ENCODE peak calls at places on chromosomes 13 and 19, in nine cellular contexts. One of them, this sample, is unnamed.
A peak's percentile ranks its signal among the peaks of the same experiment; 100 is the strongest.

GRCh38 chr19:33055718-33056117 is 9.0 kb downstream of the RHPN2 start:
- DNase-seq in heart left ventricle: no peak
- DNase-seq in tibial artery: no peak
- DNase-seq in brain microvascular endothelial cell: peak; percentile 8
- DNase-seq in thyroid gland: no peak
- DNase-seq in WERI-Rb-1: no peak
- DNase-seq in heart right ventricle: no peak
- DNase-seq in prostate gland: no peak
- DNase-seq in left lung: no peak
- DNase-seq in this sample: no peak

GRCh38 chr13:109393045-109393444 is 393.3 kb downstream of the IRS2 start:
- DNase-seq in heart right ventricle: no peak
- DNase-seq in thyroid gland: no peak
- DNase-seq in brain microvascular endothelial cell: no peak
- DNase-seq in heart left ventricle: no peak
- DNase-seq in WERI-Rb-1: no peak
- DNase-seq in left lung: no peak
- DNase-seq in tibial artery: no peak
- DNase-seq in prostate gland: no peak
- DNase-seq in this sample: no peak

GRCh38 chr19:29086646-29087045 is 126.3 kb downstream of the UQCRFS1 start:
- DNase-seq in brain microvascular endothelial cell: no peak
- DNase-seq in thyroid gland: no peak
- DNase-seq in left lung: no peak
- DNase-seq in prostate gland: no peak
- DNase-seq in WERI-Rb-1: no peak
- DNase-seq in tibial artery: no peak
- DNase-seq in heart right ventricle: no peak
- DNase-seq in heart left ventricle: no peak
- DNase-seq in this sample: no peak

GRCh38 chr19:2210206-2210605 is 25.9 kb downstream of the PLEKHJ1 start:
- DNase-seq in heart right ventricle: no peak
- DNase-seq in tibial artery: no peak
- DNase-seq in heart left ventricle: no peak
- DNase-seq in thyroid gland: no peak
- DNase-seq in WERI-Rb-1: no peak
- DNase-seq in brain microvascular endothelial cell: no peak
- DNase-seq in prostate gland: no peak
- DNase-seq in left lung: no peak
- DNase-seq in this sample: no peak

GRCh38 chr19:34806976-34807860 is 34.2 kb upstream of the ZNF599 start:
- DNase-seq in heart left ventricle: no peak
- DNase-seq in heart right ventricle: no peak
- DNase-seq in tibial artery: no peak
- DNase-seq in WERI-Rb-1: no peak
- DNase-seq in left lung: no peak
- DNase-seq in prostate gland: no peak
- DNase-seq in brain microvascular endothelial cell: no peak
- DNase-seq in thyroid gland: no peak
- DNase-seq in this sample: no peak

GRCh38 chr19:35107541-35107939 is 8.1 kb upstream of the FXYD3 start:
- DNase-seq in left lung: no peak
- DNase-seq in thyroid gland: no peak
- DNase-seq in heart left ventricle: no peak
- DNase-seq in brain microvascular endothelial cell: peak; percentile 22
- DNase-seq in tibial artery: no peak
- DNase-seq in heart right ventricle: no peak
- DNase-seq in WERI-Rb-1: no peak
- DNase-seq in prostate gland: no peak
- DNase-seq in this sample: peak; percentile 79

GRCh38 chr19:489418-490196 is 6.7 kb upstream of the MADCAM1 start:
- DNase-seq in prostate gland: no peak
- DNase-seq in thyroid gland: no peak
- DNase-seq in WERI-Rb-1: no peak
- DNase-seq in left lung: no peak
- DNase-seq in heart right ventricle: no peak
- DNase-seq in tibial artery: no peak
- DNase-seq in heart left ventricle: no peak
- DNase-seq in brain microvascular endothelial cell: no peak
- DNase-seq in this sample: no peak

GRCh38 chr13:46600943-46601311 is 48.0 kb downstream of the LRCH1 start:
- DNase-seq in heart left ventricle: no peak
- DNase-seq in WERI-Rb-1: no peak
- DNase-seq in left lung: no peak
- DNase-seq in thyroid gland: no peak
- DNase-seq in tibial artery: no peak
- DNase-seq in brain microvascular endothelial cell: no peak
- DNase-seq in heart right ventricle: no peak
- DNase-seq in prostate gland: no peak
- DNase-seq in this sample: no peak

GRCh38 chr13:113897161-113897560 is 33.3 kb upstream of the GAS6 start:
- DNase-seq in thyroid gland: no peak
- DNase-seq in heart left ventricle: no peak
- DNase-seq in brain microvascular endothelial cell: peak; percentile 86
- DNase-seq in WERI-Rb-1: no peak
- DNase-seq in left lung: no peak
- DNase-seq in heart right ventricle: no peak
- DNase-seq in prostate gland: no peak
- DNase-seq in tibial artery: no peak
- DNase-seq in this sample: peak; percentile 88

GRCh38 chr19:19406878-19407639 is 1.6 kb downstream of the GATAD2A start:
- DNase-seq in tibial artery: no peak
- DNase-seq in heart left ventricle: no peak
- DNase-seq in WERI-Rb-1: peak; percentile 29
- DNase-seq in brain microvascular endothelial cell: peak; percentile 41
- DNase-seq in thyroid gland: no peak
- DNase-seq in prostate gland: peak; percentile 46
- DNase-seq in heart right ventricle: no peak
- DNase-seq in left lung: peak; percentile 55
- DNase-seq in this sample: no peak

GRCh38 chr13:44296856-44297255 is 76.8 kb upstream of the SERP2 start:
- DNase-seq in heart left ventricle: no peak
- DNase-seq in WERI-Rb-1: no peak
- DNase-seq in tibial artery: no peak
- DNase-seq in brain microvascular endothelial cell: no peak
- DNase-seq in heart right ventricle: no peak
- DNase-seq in prostate gland: no peak
- DNase-seq in left lung: no peak
- DNase-seq in thyroid gland: no peak
- DNase-seq in this sample: no peak

GRCh38 chr19:19115954-19116353 is 22.3 kb downstream of the TMEM161A start:
- DNase-seq in thyroid gland: no peak
- DNase-seq in left lung: no peak
- DNase-seq in prostate gland: no peak
- DNase-seq in heart left ventricle: no peak
- DNase-seq in heart right ventricle: peak; percentile 43
- DNase-seq in WERI-Rb-1: peak; percentile 86
- DNase-seq in tibial artery: no peak
- DNase-seq in brain microvascular endothelial cell: no peak
- DNase-seq in this sample: no peak

GRCh38 chr13:94233401-94233800 is 246.1 kb downstream of the DCT start:
- DNase-seq in tibial artery: peak; percentile 25
- DNase-seq in WERI-Rb-1: no peak
- DNase-seq in brain microvascular endothelial cell: peak; percentile 96
- DNase-seq in heart right ventricle: no peak
- DNase-seq in heart left ventricle: peak; percentile 11
- DNase-seq in thyroid gland: no peak
- DNase-seq in left lung: no peak
- DNase-seq in prostate gland: no peak
- DNase-seq in this sample: peak; percentile 64

GRCh38 chr19:41341669-41342490 is 11.8 kb downstream of the TGFB1 start:
- DNase-seq in left lung: no peak
- DNase-seq in heart left ventricle: no peak
- DNase-seq in thyroid gland: peak; percentile 29
- DNase-seq in WERI-Rb-1: no peak
- DNase-seq in brain microvascular endothelial cell: no peak
- DNase-seq in tibial artery: no peak
- DNase-seq in heart right ventricle: no peak
- DNase-seq in prostate gland: no peak
- DNase-seq in this sample: no peak
- TF ChIP-seq CTCF in left lung: no peak
- TF ChIP-seq CTCF in heart left ventricle: no peak
- TF ChIP-seq CTCF in thyroid gland: no peak
- TF ChIP-seq CTCF in WERI-Rb-1: peak; percentile 32
- TF ChIP-seq CTCF in brain microvascular endothelial cell: no peak
- TF ChIP-seq CTCF in tibial artery: no peak
- TF ChIP-seq CTCF in heart right ventricle: no peak
- TF ChIP-seq CTCF in prostate gland: no peak
- TF ChIP-seq CTCF in this sample: no peak

DNA sequence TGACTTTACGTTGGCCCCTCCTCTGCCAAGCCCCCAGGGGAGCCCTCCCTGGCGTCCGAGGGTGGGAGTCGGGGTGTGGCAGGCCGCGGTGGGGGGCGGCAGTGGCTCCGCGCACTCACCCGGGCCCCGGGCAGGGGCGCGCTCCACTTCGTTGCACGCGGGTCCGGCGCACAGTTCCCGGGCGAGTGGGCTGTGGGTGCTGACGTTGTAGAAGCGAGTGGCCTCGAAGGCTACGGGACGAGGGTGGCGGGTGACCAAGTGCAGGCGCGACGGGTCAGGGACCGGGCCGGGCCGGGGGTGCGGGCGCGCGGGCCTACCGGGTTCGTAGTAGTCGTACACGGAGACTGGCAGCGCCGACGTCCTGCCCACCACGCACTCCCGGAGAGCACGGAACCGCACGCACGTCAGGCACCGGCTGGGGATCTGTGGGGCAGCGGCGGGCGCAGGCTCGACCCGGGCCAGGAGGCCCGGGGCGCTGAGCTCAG is 8.8 kb downstream of the F2RL3 start:
- DNase-seq in WERI-Rb-1: no peak
- DNase-seq in left lung: no peak
- DNase-seq in tibial artery: no peak
- DNase-seq in heart left ventricle: no peak
- DNase-seq in heart right ventricle: no peak
- DNase-seq in brain microvascular endothelial cell: no peak
- DNase-seq in prostate gland: no peak
- DNase-seq in thyroid gland: no peak
- DNase-seq in this sample: no peak
- H3K27ac ChIP-seq in WERI-Rb-1: no peak overlapping the region
- H3K27ac ChIP-seq in left lung: peak overlapping the region; percentile 56
- H3K27ac ChIP-seq in tibial artery: peak overlapping the region; percentile 88
- H3K27ac ChIP-seq in heart left ventricle: peak overlapping the region; percentile 85
- H3K27ac ChIP-seq in heart right ventricle: peak overlapping the region; percentile 62
- H3K27ac ChIP-seq in brain microvascular endothelial cell: no peak overlapping the region
- H3K27ac ChIP-seq in prostate gland: peak overlapping the region; percentile 82
- H3K27ac ChIP-seq in thyroid gland: peak overlapping the region; percentile 71
- H3K27ac ChIP-seq in this sample: peak overlapping the region; percentile 63

DNA sequence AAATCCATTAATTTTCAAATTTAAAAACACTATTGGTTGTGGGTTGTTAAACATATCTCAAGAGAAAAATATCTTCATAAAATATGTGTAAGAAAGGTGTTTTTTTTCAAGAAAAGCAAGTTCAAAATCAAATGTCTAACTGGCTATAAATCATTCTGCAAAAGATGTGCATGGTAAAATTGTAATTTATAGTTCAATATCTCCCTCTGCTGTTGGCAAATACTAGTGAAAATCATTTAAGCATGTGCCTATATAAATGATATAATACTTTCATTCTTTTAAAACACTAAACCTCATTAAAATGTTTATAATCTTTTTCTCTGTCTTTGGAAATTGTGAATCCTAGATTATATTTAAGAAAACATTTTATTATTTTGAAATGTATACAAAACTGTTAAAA is 17.2 kb upstream of the SLITRK6 start:
- DNase-seq in WERI-Rb-1: no peak
- DNase-seq in heart left ventricle: no peak
- DNase-seq in left lung: no peak
- DNase-seq in tibial artery: no peak
- DNase-seq in heart right ventricle: no peak
- DNase-seq in brain microvascular endothelial cell: no peak
- DNase-seq in prostate gland: no peak
- DNase-seq in thyroid gland: no peak
- DNase-seq in this sample: peak; percentile 0
- TF ChIP-seq CTCF in WERI-Rb-1: no peak
- TF ChIP-seq CTCF in heart left ventricle: no peak
- TF ChIP-seq CTCF in left lung: no peak
- TF ChIP-seq CTCF in tibial artery: no peak
- TF ChIP-seq CTCF in heart right ventricle: no peak
- TF ChIP-seq CTCF in brain microvascular endothelial cell: no peak
- TF ChIP-seq CTCF in prostate gland: no peak
- TF ChIP-seq CTCF in thyroid gland: no peak
- TF ChIP-seq CTCF in this sample: peak; percentile 17

GRCh38 chr19:48103922-48104321 is 6.7 kb downstream of the PLA2G4C start:
- DNase-seq in brain microvascular endothelial cell: no peak
- DNase-seq in thyroid gland: no peak
- DNase-seq in prostate gland: no peak
- DNase-seq in heart right ventricle: no peak
- DNase-seq in left lung: no peak
- DNase-seq in tibial artery: no peak
- DNase-seq in heart left ventricle: no peak
- DNase-seq in WERI-Rb-1: no peak
- DNase-seq in this sample: no peak
- H3K27ac ChIP-seq in brain microvascular endothelial cell: no peak overlapping the region
- H3K27ac ChIP-seq in thyroid gland: no peak overlapping the region
- H3K27ac ChIP-seq in prostate gland: no peak overlapping the region
- H3K27ac ChIP-seq in heart right ventricle: no peak overlapping the region
- H3K27ac ChIP-seq in left lung: no peak overlapping the region
- H3K27ac ChIP-seq in tibial artery: no peak overlapping the region
- H3K27ac ChIP-seq in heart left ventricle: no peak overlapping the region
- H3K27ac ChIP-seq in WERI-Rb-1: no peak overlapping the region
- H3K27ac ChIP-seq in this sample: no peak overlapping the region

DNA sequence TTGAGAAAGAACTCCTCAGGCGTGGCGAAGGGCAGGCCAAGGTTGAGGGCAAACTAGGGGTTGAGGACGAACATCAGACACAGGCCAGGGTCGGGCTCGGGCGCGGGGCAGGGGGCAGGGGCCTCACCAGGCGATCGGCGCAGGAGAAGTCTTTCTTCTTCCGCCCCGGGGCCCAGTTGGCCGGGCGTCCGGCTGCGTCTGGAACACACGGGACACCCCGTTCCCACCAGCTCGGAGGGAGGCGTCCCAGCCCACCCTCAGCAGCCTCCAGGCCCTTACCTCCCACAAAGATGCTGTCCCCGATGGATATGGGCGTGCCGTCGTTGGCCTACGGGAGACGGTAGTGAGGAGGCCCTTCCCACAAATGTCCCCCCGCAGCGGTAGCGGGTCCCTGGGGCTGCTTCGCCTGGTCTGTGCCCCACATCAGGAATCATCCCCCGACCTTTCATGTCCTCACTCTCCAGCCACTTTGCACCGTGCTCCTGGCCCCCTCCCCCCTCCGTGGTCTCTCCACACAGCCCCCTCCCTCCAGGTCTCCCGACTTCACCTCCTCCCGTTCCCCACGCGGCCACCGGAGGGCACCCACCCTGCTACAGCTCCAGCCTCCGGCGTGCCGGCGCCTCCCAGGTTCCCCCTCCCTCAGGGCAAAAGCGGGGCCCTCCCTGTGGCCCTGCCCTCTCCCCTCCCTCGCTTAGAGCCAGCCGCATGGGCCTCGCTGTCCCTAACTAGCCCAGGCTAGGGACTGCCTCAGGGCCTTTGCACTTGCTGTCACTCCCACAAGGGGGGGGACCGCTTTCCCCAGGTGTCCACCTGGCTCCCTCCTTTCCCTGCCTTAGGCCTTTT is 4.7 kb downstream of the PNKP start:
- DNase-seq in tibial artery: no peak
- DNase-seq in left lung: peak; percentile 36
- DNase-seq in thyroid gland: peak; percentile 40
- DNase-seq in heart right ventricle: no peak
- DNase-seq in brain microvascular endothelial cell: no peak
- DNase-seq in prostate gland: no peak
- DNase-seq in WERI-Rb-1: peak; percentile 76
- DNase-seq in heart left ventricle: no peak
- DNase-seq in this sample: no peak
- TF ChIP-seq CTCF in tibial artery: no peak
- TF ChIP-seq CTCF in left lung: no peak
- TF ChIP-seq CTCF in thyroid gland: no peak
- TF ChIP-seq CTCF in heart right ventricle: no peak
- TF ChIP-seq CTCF in brain microvascular endothelial cell: peak; percentile 64
- TF ChIP-seq CTCF in prostate gland: no peak
- TF ChIP-seq CTCF in WERI-Rb-1: peak; percentile 45
- TF ChIP-seq CTCF in heart left ventricle: no peak
- TF ChIP-seq CTCF in this sample: no peak

GRCh38 chr19:55014714-55015113 is 23.4 kb downstream of the GP6 start:
- DNase-seq in heart right ventricle: peak; percentile 22
- DNase-seq in tibial artery: no peak
- DNase-seq in heart left ventricle: peak; percentile 27
- DNase-seq in left lung: no peak
- DNase-seq in brain microvascular endothelial cell: no peak
- DNase-seq in prostate gland: no peak
- DNase-seq in thyroid gland: peak; percentile 20
- DNase-seq in WERI-Rb-1: no peak
- DNase-seq in this sample: no peak
- H3K27ac ChIP-seq in heart right ventricle: no peak overlapping the region
- H3K27ac ChIP-seq in tibial artery: no peak overlapping the region
- H3K27ac ChIP-seq in heart left ventricle: no peak overlapping the region
- H3K27ac ChIP-seq in left lung: no peak overlapping the region
- H3K27ac ChIP-seq in brain microvascular endothelial cell: no peak overlapping the region
- H3K27ac ChIP-seq in prostate gland: no peak overlapping the region
- H3K27ac ChIP-seq in thyroid gland: no peak overlapping the region
- H3K27ac ChIP-seq in WERI-Rb-1: no peak overlapping the region
- H3K27ac ChIP-seq in this sample: no peak overlapping the region

This sample was measured in RWPE1.